ENCODE peak calls at places on chromosomes 6 and 20, in eight cellular contexts. One of them, this sample, is unnamed.

GRCh38 chr6:11538049-11538798 is 675 bp downstream of the TMEM170B start:
- DNase-seq in uterus: peak
- DNase-seq in IMR-90: no peak
- DNase-seq in cardiac muscle cell: peak
- DNase-seq in GM06990: peak
- DNase-seq in fibroblast of the aortic adventitia: no peak
- DNase-seq in neural crest cell: peak
- DNase-seq in GM13976: peak
- DNase-seq in this sample: no peak

GRCh38 chr20:20487811-20488210 is 119.9 kb downstream of the INSM1 start:
- DNase-seq in uterus: no peak
- DNase-seq in IMR-90: peak
- DNase-seq in cardiac muscle cell: no peak
- DNase-seq in GM06990: no peak
- DNase-seq in fibroblast of the aortic adventitia: no peak
- DNase-seq in neural crest cell: no peak
- DNase-seq in GM13976: no peak
- DNase-seq in this sample: no peak

GRCh38 chr20:43911066-43911465 is 3.6 kb upstream of the TOX2 start:
- DNase-seq in uterus: no peak
- DNase-seq in IMR-90: peak
- DNase-seq in cardiac muscle cell: no peak
- DNase-seq in GM06990: no peak
- DNase-seq in fibroblast of the aortic adventitia: peak
- DNase-seq in neural crest cell: no peak
- DNase-seq in GM13976: no peak
- DNase-seq in this sample: peak

GRCh38 chr20:47258745-47259695 is 97.5 kb downstream of the ZMYND8 start:
- DNase-seq in uterus: no peak
- DNase-seq in IMR-90: peak
- DNase-seq in cardiac muscle cell: no peak
- DNase-seq in GM06990: peak
- DNase-seq in fibroblast of the aortic adventitia: peak
- DNase-seq in neural crest cell: no peak
- DNase-seq in GM13976: peak
- DNase-seq in this sample: peak

GRCh38 chr6:150050846-150051245 is 18.1 kb downstream of the ULBP3 start:
- DNase-seq in uterus: no peak
- DNase-seq in IMR-90: no peak
- DNase-seq in cardiac muscle cell: no peak
- DNase-seq in GM06990: no peak
- DNase-seq in fibroblast of the aortic adventitia: no peak
- DNase-seq in neural crest cell: no peak
- DNase-seq in GM13976: no peak
- DNase-seq in this sample: no peak

GRCh38 chr6:154937306-154938244 is 57.5 kb upstream of the TIAM2 start:
- DNase-seq in uterus: no peak
- DNase-seq in IMR-90: peak
- DNase-seq in cardiac muscle cell: no peak
- DNase-seq in GM06990: no peak
- DNase-seq in fibroblast of the aortic adventitia: peak
- DNase-seq in neural crest cell: no peak
- DNase-seq in GM13976: no peak
- DNase-seq in this sample: no peak

GRCh38 chr6:16127471-16127870 is 1.4 kb upstream of the MYLIP start:
- DNase-seq in uterus: no peak
- DNase-seq in IMR-90: no peak
- DNase-seq in cardiac muscle cell: no peak
- DNase-seq in GM06990: no peak
- DNase-seq in fibroblast of the aortic adventitia: no peak
- DNase-seq in neural crest cell: no peak
- DNase-seq in GM13976: no peak
- DNase-seq in this sample: no peak

GRCh38 chr6:25717856-25718740 is 36.4 kb upstream of the SLC17A4 start:
- DNase-seq in uterus: no peak
- DNase-seq in IMR-90: peak
- DNase-seq in cardiac muscle cell: peak
- DNase-seq in GM06990: no peak
- DNase-seq in fibroblast of the aortic adventitia: peak
- DNase-seq in neural crest cell: no peak
- DNase-seq in GM13976: no peak
- DNase-seq in this sample: peak

GRCh38 chr6:148464319-148465010 is 121.8 kb downstream of the SASH1 start:
- DNase-seq in uterus: peak
- DNase-seq in IMR-90: peak
- DNase-seq in cardiac muscle cell: peak
- DNase-seq in GM06990: no peak
- DNase-seq in fibroblast of the aortic adventitia: peak
- DNase-seq in neural crest cell: peak
- DNase-seq in GM13976: peak
- DNase-seq in this sample: peak

GRCh38 chr6:54173084-54173483 is 61.8 kb downstream of the MLIP start:
- DNase-seq in uterus: no peak
- DNase-seq in IMR-90: no peak
- DNase-seq in cardiac muscle cell: no peak
- DNase-seq in GM06990: no peak
- DNase-seq in fibroblast of the aortic adventitia: peak
- DNase-seq in neural crest cell: no peak
- DNase-seq in GM13976: no peak
- DNase-seq in this sample: no peak

GRCh38 chr6:63525186-63525878 is 46.9 kb upstream of the LOC128125822 start:
- DNase-seq in uterus: no peak
- DNase-seq in IMR-90: no peak
- DNase-seq in cardiac muscle cell: no peak
- DNase-seq in GM06990: no peak
- DNase-seq in fibroblast of the aortic adventitia: no peak
- DNase-seq in neural crest cell: no peak
- DNase-seq in GM13976: no peak
- DNase-seq in this sample: no peak
- TF ChIP-seq CTCF in uterus: no peak
- TF ChIP-seq CTCF in IMR-90: no peak
- TF ChIP-seq CTCF in cardiac muscle cell: no peak
- TF ChIP-seq CTCF in GM06990: no peak
- TF ChIP-seq CTCF in fibroblast of the aortic adventitia: no peak
- TF ChIP-seq CTCF in neural crest cell: no peak
- TF ChIP-seq CTCF in GM13976: no peak
- TF ChIP-seq CTCF in this sample: no peak

GRCh38 chr20:36499723-36500501 is 41.4 kb upstream of the MYL9 start:
- DNase-seq in uterus: no peak
- DNase-seq in IMR-90: peak
- DNase-seq in cardiac muscle cell: no peak
- DNase-seq in GM06990: no peak
- DNase-seq in fibroblast of the aortic adventitia: no peak
- DNase-seq in neural crest cell: no peak
- DNase-seq in GM13976: no peak
- DNase-seq in this sample: no peak

GRCh38 chr20:36501367-36502006 is 39.8 kb upstream of the MYL9 start:
- DNase-seq in uterus: no peak
- DNase-seq in IMR-90: no peak
- DNase-seq in cardiac muscle cell: no peak
- DNase-seq in GM06990: no peak
- DNase-seq in fibroblast of the aortic adventitia: no peak
- DNase-seq in neural crest cell: no peak
- DNase-seq in GM13976: peak
- DNase-seq in this sample: no peak

GRCh38 chr20:36507746-36508145 is 33.6 kb upstream of the MYL9 start:
- DNase-seq in uterus: no peak
- DNase-seq in IMR-90: no peak
- DNase-seq in cardiac muscle cell: no peak
- DNase-seq in GM06990: no peak
- DNase-seq in fibroblast of the aortic adventitia: no peak
- DNase-seq in neural crest cell: no peak
- DNase-seq in GM13976: no peak
- DNase-seq in this sample: no peak

GRCh38 chr20:36506253-36506652 is 35.1 kb upstream of the MYL9 start:
- DNase-seq in uterus: no peak
- DNase-seq in IMR-90: no peak
- DNase-seq in cardiac muscle cell: peak
- DNase-seq in GM06990: no peak
- DNase-seq in fibroblast of the aortic adventitia: no peak
- DNase-seq in neural crest cell: no peak
- DNase-seq in GM13976: no peak
- DNase-seq in this sample: no peak

DNA sequence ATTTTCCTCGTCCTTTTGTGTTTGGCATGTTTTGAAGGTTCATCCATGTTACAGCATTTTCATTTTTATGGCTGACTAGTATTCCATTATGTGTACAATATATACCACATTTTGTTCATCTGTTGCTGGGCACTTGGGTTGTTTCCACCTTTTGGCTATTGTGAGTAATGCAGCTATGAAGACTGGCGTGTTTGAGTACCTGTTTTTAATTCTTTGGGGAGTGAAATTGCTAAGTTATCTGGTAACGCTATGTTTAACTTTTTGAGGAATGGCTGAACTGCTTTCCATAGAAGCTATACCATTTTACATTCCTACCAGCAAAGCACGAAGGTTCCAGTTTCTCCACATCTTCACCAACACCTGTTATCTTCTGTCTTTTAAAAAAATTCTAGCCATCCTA is 37.0 kb upstream of the MYL9 start:
- DNase-seq in uterus: no peak
- DNase-seq in IMR-90: no peak
- DNase-seq in cardiac muscle cell: no peak
- DNase-seq in GM06990: no peak
- DNase-seq in fibroblast of the aortic adventitia: no peak
- DNase-seq in neural crest cell: no peak
- DNase-seq in GM13976: no peak
- DNase-seq in this sample: no peak
- TF ChIP-seq CTCF in uterus: no peak
- TF ChIP-seq CTCF in IMR-90: no peak
- TF ChIP-seq CTCF in cardiac muscle cell: no peak
- TF ChIP-seq CTCF in GM06990: no peak
- TF ChIP-seq CTCF in fibroblast of the aortic adventitia: peak
- TF ChIP-seq CTCF in neural crest cell: peak
- TF ChIP-seq CTCF in GM13976: no peak
- TF ChIP-seq CTCF in this sample: no peak

DNA sequence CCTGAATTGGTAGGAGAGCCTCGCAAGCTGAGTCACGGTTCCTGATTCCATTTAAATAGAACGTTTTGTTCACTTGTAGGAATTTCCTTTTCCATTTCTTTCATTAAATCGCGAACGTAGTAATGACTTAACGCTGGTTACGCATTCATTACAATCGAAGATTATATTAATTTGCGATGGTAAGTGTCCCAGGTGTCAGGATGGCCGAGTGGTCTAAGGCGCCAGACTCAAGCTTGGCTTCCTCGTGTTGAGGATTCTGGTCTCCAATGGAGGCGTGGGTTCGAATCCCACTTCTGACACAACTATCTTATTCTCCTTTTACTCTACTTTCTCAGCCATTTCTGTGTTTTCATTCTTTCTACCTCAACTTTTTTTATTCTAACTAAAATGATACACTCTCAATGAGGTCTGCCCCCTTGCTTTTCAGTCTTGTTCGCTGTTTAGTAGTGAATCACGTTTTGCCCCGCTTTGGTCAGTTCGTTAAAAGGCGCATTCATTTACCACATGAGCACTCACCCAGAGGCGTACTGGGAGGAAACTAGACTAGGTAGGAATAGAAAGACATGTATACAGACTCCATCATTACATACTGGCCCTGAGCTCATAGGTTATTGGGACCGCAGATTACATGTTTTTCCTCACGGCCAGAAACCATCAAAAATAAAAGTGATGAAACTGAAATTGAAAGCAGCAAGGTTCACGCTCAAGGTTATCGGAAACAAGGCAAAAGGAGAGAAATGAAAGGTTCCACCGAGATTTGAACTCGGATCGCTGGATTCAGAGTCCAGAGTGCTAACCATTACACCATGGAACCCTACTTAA is 17.3 kb upstream of the TRIM27 start:
- DNase-seq in uterus: peak
- DNase-seq in IMR-90: peak
- DNase-seq in cardiac muscle cell: peak
- DNase-seq in GM06990: peak
- DNase-seq in fibroblast of the aortic adventitia: peak
- DNase-seq in neural crest cell: peak
- DNase-seq in GM13976: peak
- DNase-seq in this sample: peak
- TF ChIP-seq CTCF in uterus: no peak
- TF ChIP-seq CTCF in IMR-90: no peak
- TF ChIP-seq CTCF in cardiac muscle cell: no peak
- TF ChIP-seq CTCF in GM06990: no peak
- TF ChIP-seq CTCF in fibroblast of the aortic adventitia: no peak
- TF ChIP-seq CTCF in neural crest cell: peak
- TF ChIP-seq CTCF in GM13976: no peak
- TF ChIP-seq CTCF in this sample: no peak

GRCh38 chr6:62009445-62009844 is 276.6 kb downstream of the KHDRBS2 start:
- DNase-seq in uterus: no peak
- DNase-seq in IMR-90: no peak
- DNase-seq in cardiac muscle cell: no peak
- DNase-seq in GM06990: no peak
- DNase-seq in fibroblast of the aortic adventitia: no peak
- DNase-seq in neural crest cell: no peak
- DNase-seq in GM13976: no peak
- DNase-seq in this sample: no peak
- TF ChIP-seq CTCF in uterus: no peak
- TF ChIP-seq CTCF in IMR-90: no peak
- TF ChIP-seq CTCF in cardiac muscle cell: no peak
- TF ChIP-seq CTCF in GM06990: no peak
- TF ChIP-seq CTCF in fibroblast of the aortic adventitia: no peak
- TF ChIP-seq CTCF in neural crest cell: no peak
- TF ChIP-seq CTCF in GM13976: no peak
- TF ChIP-seq CTCF in this sample: no peak

GRCh38 chr6:42403415-42403814 is 48.3 kb downstream of the TRERF1 start:
- DNase-seq in uterus: no peak
- DNase-seq in IMR-90: peak
- DNase-seq in cardiac muscle cell: no peak
- DNase-seq in GM06990: no peak
- DNase-seq in fibroblast of the aortic adventitia: peak
- DNase-seq in neural crest cell: no peak
- DNase-seq in GM13976: no peak
- DNase-seq in this sample: no peak
- TF ChIP-seq CTCF in uterus: no peak
- TF ChIP-seq CTCF in IMR-90: no peak
- TF ChIP-seq CTCF in cardiac muscle cell: no peak
- TF ChIP-seq CTCF in GM06990: no peak
- TF ChIP-seq CTCF in fibroblast of the aortic adventitia: no peak
- TF ChIP-seq CTCF in neural crest cell: no peak
- TF ChIP-seq CTCF in GM13976: no peak
- TF ChIP-seq CTCF in this sample: peak

DNA sequence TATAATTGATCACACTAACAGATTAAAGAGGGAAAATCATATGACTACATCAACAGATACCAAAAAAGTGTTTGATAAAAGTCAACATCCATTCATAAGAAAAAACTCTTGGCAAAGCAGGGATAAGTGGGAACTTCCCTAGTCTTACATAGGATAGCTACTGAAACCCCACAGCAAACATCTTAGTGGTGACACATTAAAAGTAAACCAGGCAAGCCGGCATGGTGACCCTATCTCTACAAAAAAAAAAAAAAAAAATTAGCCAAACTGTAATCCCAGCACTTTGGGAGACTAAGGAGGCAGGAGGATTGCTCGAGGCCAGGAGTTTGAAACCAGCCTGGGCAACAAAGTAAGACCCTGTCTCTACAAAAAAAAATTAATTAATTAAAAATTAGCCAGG is 13.8 kb upstream of the CCND3 start:
- DNase-seq in uterus: no peak
- DNase-seq in IMR-90: no peak
- DNase-seq in cardiac muscle cell: no peak
- DNase-seq in GM06990: no peak
- DNase-seq in fibroblast of the aortic adventitia: no peak
- DNase-seq in neural crest cell: no peak
- DNase-seq in GM13976: no peak
- DNase-seq in this sample: no peak
- TF ChIP-seq CTCF in uterus: no peak
- TF ChIP-seq CTCF in IMR-90: no peak
- TF ChIP-seq CTCF in cardiac muscle cell: no peak
- TF ChIP-seq CTCF in GM06990: no peak
- TF ChIP-seq CTCF in fibroblast of the aortic adventitia: no peak
- TF ChIP-seq CTCF in neural crest cell: no peak
- TF ChIP-seq CTCF in GM13976: no peak
- TF ChIP-seq CTCF in this sample: no peak

This sample was measured in fibroblast of villous mesenchyme.